ENCODE peak calls at places on chromosomes 4 and X, in five cellular contexts. B is lower lobe of right lung; J is NT2/D1; N is upper lobe of left lung; E is CD4-positive, alpha-beta T cell. G is an unnamed sample. For H3K9me3, the result is how much of the 10 kb centered on the place peaks cover.

GRCh38 chr4:67198757-67199156 is 346.5 kb downstream of the CENPC start:
- DNase-seq in E (no peak), B (no peak), J (no peak), N (no peak), G (no peak)

GRCh38 chr4:57442834-57443291 is 332.7 kb upstream of the IGFBP7 start:
- DNase-seq in N (no peak), E (no peak), B (no peak), J (peak), G (no peak)

GRCh38 chr4:40316782-40317635 is 18.1 kb upstream of the CHRNA9 start:
- DNase-seq in B (no peak), J (no peak), N (no peak), E (peak), G (peak)

GRCh38 chr4:124262211-124263179 is 450.0 kb downstream of the ANKRD50 start:
- DNase-seq in E (no peak), J (peak), B (peak), N (no peak), G (no peak)

GRCh38 chrX:21972721-21973120 is 32.2 kb downstream of the SMS start:
- DNase-seq in E (peak), N (no peak), J (no peak), B (no peak), G (peak)

GRCh38 chr4:159191989-159192388 is 89.1 kb downstream of the RAPGEF2 start:
- DNase-seq in B (no peak), N (no peak), E (no peak), J (peak), G (no peak)

GRCh38 chrX:108772549-108772948 is 36.2 kb upstream of the IRS4 start:
- DNase-seq in B (no peak), N (no peak), J (no peak), E (no peak), G (no peak)

GRCh38 chr4:42398448-42399355 is 1.4 kb downstream of the SHISA3 start:
- DNase-seq in E (no peak), N (no peak), J (no peak), B (no peak), G (no peak)

GRCh38 chr4:153780221-153780620 is 8.7 kb downstream of the SFRP2 start:
- DNase-seq in N (no peak), B (no peak), E (no peak), J (no peak), G (no peak)

GRCh38 chr4:1318046-1318375 is 28.3 kb downstream of the MAEA start:
- DNase-seq in B (no peak), J (no peak), N (no peak), E (no peak), G (no peak)

GRCh38 chrX:120790552-120790951 is 85.1 kb downstream of the CT47B1 start:
- DNase-seq in N (no peak), B (no peak), J (no peak), E (no peak), G (no peak)

GRCh38 chrX:42129541-42129940 is 206.2 kb upstream of the CASK start:
- DNase-seq in B (no peak), J (no peak), E (no peak), N (no peak), G (no peak)

GRCh38 chr4:152149734-152150133 is 386.2 kb downstream of the FBXW7 start:
- DNase-seq in E (no peak), J (no peak), B (no peak), N (no peak), G (no peak)

GRCh38 chr4:130071746-130072145 is 975.8 kb downstream of the C4orf33 start:
- DNase-seq in E (no peak), J (no peak), N (no peak), B (no peak), G (no peak)

GRCh38 chrX:69238153-69238959 is 73.1 kb upstream of the PJA1 start:
- DNase-seq in J (no peak), E (no peak), N (peak), B (no peak), G (no peak)

GRCh38 chrX:302975-303374 is 15.6 kb downstream of the GTPBP6 start:
- DNase-seq in E (no peak), B (peak), N (no peak), J (no peak), G (no peak)

GRCh38 chrX:9357500-9358139 is 107.2 kb upstream of the TBL1X start:
- DNase-seq in B (no peak), E (no peak), N (no peak), J (no peak), G (no peak)

GRCh38 chrX:9611436-9612145 is 146.7 kb downstream of the TBL1X start:
- DNase-seq in J (no peak), B (no peak), N (no peak), E (no peak), G (no peak)

GRCh38 chr4:91688413-91688812 is 615.4 kb upstream of the GRID2 start:
- DNase-seq in N (no peak), B (no peak), J (no peak), E (no peak), G (no peak)
- H3K9me3 ChIP-seq in N (under half), B (under half), J (under half), E (under half), G (under half)

DNA sequence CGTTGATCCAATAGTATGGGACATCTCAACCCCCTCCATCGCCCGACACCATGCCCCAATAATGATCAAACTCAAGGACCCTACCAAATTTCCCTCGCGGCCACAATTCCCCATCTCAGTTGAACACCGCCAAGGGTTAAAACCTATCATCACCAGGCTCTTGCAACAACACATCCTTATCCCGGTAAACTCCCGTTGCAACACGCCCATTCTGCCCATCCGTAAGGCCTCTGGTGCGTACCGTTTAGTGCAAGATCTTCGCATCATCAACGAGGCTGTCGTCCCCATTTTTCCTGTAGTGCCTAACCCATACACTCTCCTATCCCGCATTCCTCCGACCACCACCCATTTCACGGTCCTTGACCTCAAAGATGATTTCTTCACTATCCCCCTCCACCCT is 960.5 kb downstream of the RPA4 start:
- DNase-seq in N (no peak), B (no peak), E (no peak), J (no peak), G (no peak)
- H3K9me3 ChIP-seq in N (under half), B (under half), E (under half), J (under half), G (under half)

DNA sequence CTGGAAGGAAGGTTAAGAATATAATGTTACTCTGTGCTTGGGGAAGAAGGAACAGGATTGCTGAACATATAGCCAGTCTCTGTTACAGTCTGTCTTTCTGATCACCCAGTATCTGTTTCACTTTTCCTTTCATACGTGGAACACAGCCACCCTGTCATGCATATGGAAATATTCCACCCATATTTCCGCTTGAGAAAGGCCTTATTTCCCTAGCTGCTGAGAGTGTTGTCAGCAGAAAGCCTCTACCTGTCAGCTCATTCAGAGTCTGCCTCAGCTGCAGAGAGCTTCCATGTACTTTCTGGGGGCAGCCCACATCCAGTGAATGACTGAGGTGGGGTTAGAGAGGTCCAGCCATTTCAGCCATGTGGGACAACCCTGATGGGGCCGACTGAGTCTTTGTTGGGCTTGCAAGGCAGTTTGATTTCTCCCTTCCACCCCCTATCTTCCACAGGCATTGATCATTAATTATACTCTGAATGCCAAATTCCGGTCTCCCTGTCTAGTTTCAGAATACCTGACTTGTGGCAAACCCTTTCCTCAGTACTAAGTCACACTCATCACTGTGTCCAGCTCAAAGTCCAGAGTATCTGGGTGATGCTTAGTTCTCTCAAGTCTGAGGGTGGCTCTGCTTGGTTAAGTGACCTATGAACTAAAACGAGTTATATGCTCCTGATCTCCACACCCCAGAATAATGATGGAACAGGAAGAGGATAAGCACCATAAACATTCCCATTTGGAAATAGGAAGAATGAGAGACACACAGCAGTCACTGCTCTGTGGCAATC is 6.6 kb downstream of the SMIM9 start:
- DNase-seq in B (no peak), N (no peak), E (no peak), J (no peak), G (no peak)
- H3K9me3 ChIP-seq in B (under half), N (under half), E (under half), J (under half), G (under half)

GRCh38 chr4:34271479-34272355 is 1972.6 kb downstream of the ARAP2 start:
- DNase-seq in J (no peak), E (no peak), B (no peak), N (no peak), G (no peak)
- H3K9me3 ChIP-seq in J (under half), E (under half), B (under half), N (under half), G (under half)

GRCh38 chr4:175413561-175413960 is 398.5 kb downstream of the GPM6A start:
- DNase-seq in E (no peak), B (no peak), J (no peak), N (no peak), G (no peak)
- H3K9me3 ChIP-seq in E (under half), B (under half), J (under half), N (under half), G (under half)

DNA sequence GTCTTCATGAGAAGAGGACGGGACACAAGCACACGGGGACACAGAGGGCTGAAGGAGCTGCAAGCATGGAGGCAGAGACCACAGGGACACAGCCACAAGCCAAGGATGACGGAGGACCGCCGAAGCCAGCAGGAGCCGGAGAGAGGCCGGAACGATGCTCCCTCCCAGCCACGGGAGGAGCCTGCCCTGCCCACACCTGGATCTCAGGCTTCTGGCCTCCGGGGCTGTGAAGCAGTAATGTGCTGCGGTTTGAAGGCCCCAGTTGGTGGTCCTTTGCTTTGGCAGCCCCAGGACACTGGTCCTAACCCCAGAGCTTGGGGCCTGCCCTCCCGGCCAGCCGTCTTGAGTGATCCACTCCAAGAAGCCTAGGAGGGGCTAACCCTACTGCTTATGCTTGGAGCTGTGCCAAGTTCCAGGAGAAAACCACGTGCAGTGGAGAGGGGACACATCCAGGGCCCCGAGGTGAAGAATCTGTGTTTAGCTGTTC is 85.9 kb downstream of the HMX1 start:
- DNase-seq in E (no peak), B (no peak), J (no peak), N (peak), G (no peak)
- H3K9me3 ChIP-seq in E (under half), B (under half), J (under half), N (under half), G (under half)

DNA sequence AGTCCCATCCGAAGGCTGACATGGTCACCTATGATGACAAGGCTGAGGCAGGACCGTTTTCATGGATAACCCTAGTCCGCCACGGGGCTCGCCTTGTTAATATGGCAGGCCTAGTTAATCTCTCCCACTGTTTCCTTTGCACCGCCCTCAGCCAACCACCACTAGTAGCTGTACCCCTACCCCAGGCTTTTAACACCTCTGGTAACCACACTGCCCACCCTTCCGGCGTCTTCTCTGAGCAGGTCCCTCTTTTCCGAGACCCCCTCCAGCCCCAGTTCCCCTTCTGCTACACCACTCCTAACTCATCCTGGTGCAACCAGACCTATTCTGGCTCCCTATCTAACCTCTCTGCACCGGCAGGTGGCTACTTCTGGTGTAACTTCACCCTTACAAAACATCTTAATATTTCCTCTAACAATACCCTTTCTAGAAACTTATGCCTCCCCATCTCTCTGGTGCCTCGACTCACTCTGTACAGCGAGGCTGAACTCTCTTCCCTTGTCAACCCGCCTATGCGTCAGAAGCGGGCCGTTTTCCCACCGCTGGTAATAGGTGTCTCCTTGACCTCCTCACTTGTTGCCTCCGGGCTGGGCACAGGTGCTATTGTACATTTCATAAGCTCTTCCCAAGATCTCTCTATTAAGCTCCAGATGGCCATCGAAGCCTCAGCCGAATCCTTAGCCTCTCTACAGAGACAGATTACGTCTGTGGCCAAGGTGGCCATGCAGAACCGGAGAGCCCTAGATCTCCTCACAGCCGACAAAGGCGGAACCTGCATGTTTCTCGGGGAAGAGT is 964.4 kb downstream of the RPA4 start:
- DNase-seq in B (no peak), J (no peak), N (no peak), E (no peak), G (no peak)
- H3K9me3 ChIP-seq in B (under half), J (under half), N (under half), E (under half), G (under half)

DNA sequence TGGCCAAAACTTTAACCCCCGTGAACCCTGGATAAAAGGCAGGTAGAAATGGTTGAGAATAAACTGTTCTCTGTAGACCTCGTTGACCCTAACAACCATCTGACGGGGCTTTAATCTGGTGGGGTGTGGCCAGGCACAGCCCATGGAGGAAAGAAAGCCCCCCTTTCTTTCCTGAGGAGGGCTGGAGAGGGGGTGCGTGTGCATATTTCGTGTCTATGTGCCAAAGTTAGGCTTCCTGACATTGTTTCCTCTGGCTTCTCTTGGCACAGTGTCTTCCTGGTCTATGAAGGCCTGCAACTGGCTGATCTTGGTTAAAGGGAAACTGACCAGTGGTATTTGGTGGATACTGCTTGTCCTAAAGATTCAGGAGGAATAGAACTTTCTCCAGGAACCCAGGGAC is 97.1 kb downstream of the MGST2 start:
- DNase-seq in E (no peak), J (no peak), B (no peak), N (no peak), G (no peak)
- H3K9me3 ChIP-seq in E (under half), J (under half), B (under half), N (under half), G (under half)